ENCODE peak calls at places on chromosomes 4 and X, in six cellular contexts. K is stimulated activated CD4-positive, alpha-beta T cell treated with anti-CD3 and anti-CD28 coated beads, Interleukin-2, amount 100 ng/mL, for 48 hours; G is RPMI7951; J is foreskin fibroblast; S is bronchial epithelial cell; A is cardiac fibroblast. X is an unnamed sample.

GRCh38 chrX:150063673-150064072 is 125.4 kb upstream of the EOLA2 start:
- DNase-seq in J (no peak), K (no peak), S (no peak), A (no peak), G (peak; percentile 41), X (no peak)

GRCh38 chr4:83138979-83139378 is 24.4 kb upstream of the PLAC8 start:
- DNase-seq in A (no peak), S (no peak), G (no peak), K (no peak), J (no peak), X (no peak)

GRCh38 chrX:138294951-138295350 is 416.6 kb downstream of the FGF13 start:
- DNase-seq in S (no peak), G (no peak), K (no peak), J (no peak), A (no peak), X (no peak)

GRCh38 chr4:88659061-88659889 is 38.4 kb downstream of the NAP1L5 start:
- DNase-seq in K (no peak), A (peak; percentile 83), J (peak; percentile 86), G (peak; percentile 64), S (peak; percentile 78), X (peak; percentile 58)

GRCh38 chr4:46329118-46329976 is 60.6 kb downstream of the GABRA2 start:
- DNase-seq in J (no peak), K (no peak), A (peak; percentile 75), G (no peak), S (peak; percentile 18), X (peak; percentile 16)

GRCh38 chrX:110450050-110450449 is 91.4 kb downstream of the RTL9 start:
- DNase-seq in A (peak; percentile 74), G (peak; percentile 56), J (peak; percentile 80), S (peak; percentile 50), K (peak; percentile 42), X (peak; percentile 41)

GRCh38 chrX:105150557-105150956 is 69.9 kb downstream of the TEX13A start:
- DNase-seq in A (no peak), G (no peak), J (no peak), S (no peak), K (no peak), X (no peak)

GRCh38 chr4:93751410-93751809 is 77.1 kb upstream of the ATOH1 start:
- DNase-seq in J (no peak), S (no peak), K (no peak), A (no peak), G (no peak), X (no peak)

GRCh38 chrX:65591206-65591605 is 56.6 kb upstream of the LAS1L start:
- DNase-seq in J (no peak), A (no peak), K (no peak), G (no peak), S (no peak), X (no peak)

GRCh38 chr4:172134536-172134935 is 321.3 kb downstream of the GALNTL6 start:
- DNase-seq in S (peak; percentile 20), G (no peak), J (peak; percentile 41), K (no peak), A (no peak), X (no peak)

GRCh38 chrX:150805736-150806135 is 92.7 kb downstream of the CD99L2 start:
- DNase-seq in A (no peak), K (no peak), G (no peak), S (no peak), J (no peak), X (no peak)

X was measured in iPS DF 6.9.